ENCODE peak calls at places on chromosomes 5 and 9, in six cellular contexts. E, B, A, C, G and P are unnamed samples.

GRCh38 chr5:95733100-95733499 is 2.0 kb downstream of the RHOBTB3 start:
- DNase-seq in E (no peak), B (no peak), A (no peak), C (no peak), G (no peak), P (no peak)

GRCh38 chr5:31730139-31730538 is 91.2 kb downstream of the PDZD2 start:
- DNase-seq in E (no peak), B (no peak), A (no peak), C (no peak), G (no peak), P (no peak)

GRCh38 chr9:110076894-110077725 is 130.8 kb downstream of the C9orf152 start:
- DNase-seq in E (peak), B (no peak), A (no peak), C (peak), G (no peak), P (peak)

GRCh38 chr5:98492258-98492657 is 281.2 kb upstream of the RGMB start:
- DNase-seq in E (peak), B (no peak), A (no peak), C (peak), G (no peak), P (no peak)

GRCh38 chr9:37187269-37187668 is 66.9 kb downstream of the ZCCHC7 start:
- DNase-seq in E (no peak), B (no peak), A (no peak), C (no peak), G (no peak), P (no peak)

GRCh38 chr9:130541533-130541932 is 37.8 kb upstream of the FUBP3 start:
- DNase-seq in E (no peak), B (no peak), A (no peak), C (no peak), G (no peak), P (no peak)

GRCh38 chr9:79812507-79813261 is 240.9 kb downstream of the TLE4 start:
- DNase-seq in E (no peak), B (no peak), A (no peak), C (no peak), G (no peak), P (peak)

GRCh38 chr9:14797442-14797841 is 74.9 kb upstream of the CER1 start:
- DNase-seq in E (no peak), B (peak), A (no peak), C (peak), G (no peak), P (peak)

GRCh38 chr9:35696520-35697215 is 6.9 kb upstream of the TPM2 start:
- DNase-seq in E (peak), B (no peak), A (peak), C (peak), G (peak), P (no peak)

GRCh38 chr5:112284561-112284960 is 134.5 kb downstream of the EPB41L4A start:
- DNase-seq in E (no peak), B (no peak), A (no peak), C (no peak), G (no peak), P (no peak)

GRCh38 chr9:105331755-105332154 is 87.3 kb downstream of the SLC44A1 start:
- DNase-seq in E (no peak), B (no peak), A (no peak), C (no peak), G (no peak), P (no peak)

GRCh38 chr5:114191441-114191840 is 170.4 kb upstream of the KCNN2 start:
- DNase-seq in E (peak), B (no peak), A (no peak), C (peak), G (no peak), P (no peak)

GRCh38 chr9:134177624-134178393 is 13.4 kb upstream of the RNU6ATAC start:
- DNase-seq in E (no peak), B (no peak), A (no peak), C (no peak), G (no peak), P (no peak)

GRCh38 chr5:55300890-55301289 is 6.6 kb downstream of the DHX29 start:
- DNase-seq in E (no peak), B (no peak), A (no peak), C (no peak), G (no peak), P (no peak)

GRCh38 chr5:75016896-75017295 is 35.5 kb downstream of the GCNT4 start:
- DNase-seq in E (no peak), B (no peak), A (no peak), C (peak), G (no peak), P (peak)

GRCh38 chr5:133111299-133111698 is 59.5 kb downstream of the HSPA4 start:
- DNase-seq in E (peak), B (peak), A (peak), C (peak), G (peak), P (peak)

GRCh38 chr5:75574791-75575190 is 36.5 kb upstream of the ANKDD1B start:
- DNase-seq in E (no peak), B (no peak), A (no peak), C (peak), G (no peak), P (no peak)

GRCh38 chr5:124774002-124774318 is 27.5 kb upstream of the ZNF608 start:
- DNase-seq in E (no peak), B (no peak), A (no peak), C (no peak), G (no peak), P (no peak)

GRCh38 chr5:168219515-168220410 is 71.7 kb upstream of the WWC1 start:
- DNase-seq in E (peak), B (no peak), A (peak), C (peak), G (no peak), P (peak)

GRCh38 chr9:134494905-134495304 is 146.7 kb upstream of the COL5A1 start:
- DNase-seq in E (no peak), B (no peak), A (no peak), C (no peak), G (peak), P (no peak)

GRCh38 chr5:148922606-148923005 is 96.2 kb downstream of the ADRB2 start:
- DNase-seq in E (no peak), B (no peak), A (no peak), C (no peak), G (no peak), P (peak)

GRCh38 chr5:59560553-59560952 is 333.0 kb downstream of the PDE4D start:
- DNase-seq in E (no peak), B (no peak), A (no peak), C (no peak), G (no peak), P (no peak)

GRCh38 chr5:87944553-87945320 is 323.9 kb downstream of the TMEM161B start:
- DNase-seq in E (no peak), B (no peak), A (no peak), C (no peak), G (no peak), P (no peak)

GRCh38 chr9:8382266-8382665 is 582.7 kb upstream of the DMAC1 start:
- DNase-seq in E (no peak), B (no peak), A (no peak), C (no peak), G (no peak), P (no peak)

GRCh38 chr5:57503433-57503832 is 20.8 kb upstream of the ACTBL2 start:
- DNase-seq in E (no peak), B (no peak), A (no peak), C (peak), G (no peak), P (no peak)

GRCh38 chr5:96396878-96397277 is 36.2 kb downstream of the PCSK1 start:
- DNase-seq in E (no peak), B (no peak), A (no peak), C (no peak), G (no peak), P (no peak)

GRCh38 chr9:81690251-81690851 is 1.0 kb upstream of the TLE1 start:
- DNase-seq in E (no peak), B (no peak), A (peak), C (peak), G (no peak), P (no peak)

GRCh38 chr5:122699226-122699625 is 75.7 kb upstream of the SNX2 start:
- DNase-seq in E (no peak), B (no peak), A (no peak), C (peak), G (no peak), P (peak)

GRCh38 chr5:126857472-126858410 is 80.8 kb downstream of the LMNB1 start:
- DNase-seq in E (no peak), B (peak), A (no peak), C (peak), G (no peak), P (peak)

GRCh38 chr5:32297181-32298055 is 15.3 kb downstream of the MTMR12 start:
- DNase-seq in E (no peak), B (no peak), A (no peak), C (no peak), G (no peak), P (no peak)

GRCh38 chr5:148912714-148913398 is 86.4 kb downstream of the ADRB2 start:
- DNase-seq in E (peak), B (peak), A (no peak), C (peak), G (no peak), P (peak)

GRCh38 chr9:135813671-135814290 is 93.6 kb downstream of the CAMSAP1 start:
- DNase-seq in E (no peak), B (no peak), A (no peak), C (no peak), G (no peak), P (no peak)

GRCh38 chr9:87793292-87793691 is 67.4 kb downstream of the CTSL start:
- DNase-seq in E (peak), B (peak), A (peak), C (peak), G (no peak), P (peak)

GRCh38 chr5:55392669-55393068 is 84.9 kb downstream of the MTREX start:
- DNase-seq in E (no peak), B (no peak), A (no peak), C (no peak), G (no peak), P (no peak)

GRCh38 chr9:91101598-91102168 is 260.0 kb downstream of the AUH start:
- DNase-seq in E (no peak), B (no peak), A (no peak), C (no peak), G (peak), P (no peak)

GRCh38 chr5:94694671-94695070 is 76.2 kb downstream of the SLF1 start:
- DNase-seq in E (no peak), B (no peak), A (no peak), C (no peak), G (no peak), P (peak)

GRCh38 chr5:41636605-41637004 is 126.2 kb upstream of the PLCXD3 start:
- DNase-seq in E (no peak), B (no peak), A (no peak), C (peak), G (no peak), P (peak)

GRCh38 chr5:149442563-149443182 is 63.6 kb upstream of the IL17B start:
- DNase-seq in E (peak), B (no peak), A (peak), C (peak), G (peak), P (peak)

GRCh38 chr5:59768204-59769040 is 125.1 kb downstream of the PDE4D start:
- DNase-seq in E (peak), B (no peak), A (peak), C (peak), G (no peak), P (peak)

GRCh38 chr5:26121343-26121742 is 917.0 kb downstream of the CDH9 start:
- DNase-seq in E (no peak), B (no peak), A (peak), C (no peak), G (no peak), P (no peak)

DNA sequence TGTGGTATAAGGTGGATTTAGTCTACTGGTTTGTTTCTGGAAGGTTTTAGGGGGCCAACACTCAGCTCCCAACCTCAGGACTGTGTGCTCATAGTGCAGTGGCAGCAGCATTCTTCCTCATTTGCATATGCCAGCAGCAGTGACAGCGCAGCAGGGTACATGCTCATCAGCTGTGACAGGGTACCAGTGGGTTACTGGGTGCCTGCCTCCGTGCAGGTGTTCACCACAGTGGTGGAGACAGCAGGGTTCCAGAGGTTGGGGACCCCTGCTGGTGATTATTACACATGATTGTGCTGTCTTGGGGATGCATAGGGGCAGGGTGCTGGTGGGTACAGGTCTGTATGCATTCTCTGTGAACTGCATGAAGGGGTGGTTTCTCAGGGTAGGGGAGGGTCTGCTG is 45.5 kb upstream of the IFNE start:
- DNase-seq in E (no peak), B (no peak), A (no peak), C (no peak), G (no peak), P (no peak)
- TF ChIP-seq CTCF in E (no peak), B (no peak), A (no peak), C (peak), G (no peak), P (no peak)

GRCh38 chr9:113644321-113644720 is 180.8 kb downstream of the RGS3 start:
- DNase-seq in E (no peak), B (no peak), A (no peak), C (no peak), G (no peak), P (no peak)
- TF ChIP-seq CTCF in E (no peak), B (no peak), A (no peak), C (no peak), G (no peak), P (no peak)

GRCh38 chr5:35924950-35925722 is 13.3 kb downstream of the CAPSL start:
- DNase-seq in E (peak), B (no peak), A (peak), C (peak), G (peak), P (peak)
- TF ChIP-seq CTCF in E (peak), B (peak), A (peak), C (peak), G (peak), P (peak)

DNA sequence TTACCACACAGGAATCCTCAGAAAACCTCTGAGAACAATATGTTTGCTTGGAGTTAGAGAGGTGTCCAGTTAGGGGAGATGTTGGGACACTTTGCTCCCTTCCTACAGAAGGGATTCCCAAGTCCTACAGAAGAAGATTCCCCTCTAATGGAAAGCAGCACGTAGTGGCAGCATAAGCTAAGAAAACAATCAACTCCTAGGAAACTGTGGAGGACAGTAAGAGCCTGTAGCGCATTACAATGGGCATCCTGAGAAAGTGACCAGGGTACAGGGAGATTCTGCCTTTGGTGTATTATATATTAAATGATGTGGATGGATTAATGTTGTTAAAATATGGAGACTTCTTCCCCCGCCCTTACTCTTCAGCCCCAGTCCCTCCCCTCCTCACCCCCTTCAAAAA is 13.9 kb upstream of the RIC1 start:
- DNase-seq in E (no peak), B (no peak), A (no peak), C (no peak), G (no peak), P (no peak)
- TF ChIP-seq CTCF in E (no peak), B (no peak), A (no peak), C (no peak), G (no peak), P (no peak)

GRCh38 chr5:107607196-107607595 is 63.5 kb downstream of the EFNA5 start:
- DNase-seq in E (no peak), B (no peak), A (no peak), C (no peak), G (no peak), P (no peak)

GRCh38 chr5:107604990-107605389 is 65.7 kb downstream of the EFNA5 start:
- DNase-seq in E (peak), B (no peak), A (no peak), C (peak), G (no peak), P (peak)

GRCh38 chr5:107610795-107611194 is 59.9 kb downstream of the EFNA5 start:
- DNase-seq in E (no peak), B (no peak), A (no peak), C (no peak), G (no peak), P (no peak)

GRCh38 chr5:107605596-107606125 is 65.1 kb downstream of the EFNA5 start:
- DNase-seq in E (no peak), B (no peak), A (no peak), C (no peak), G (no peak), P (no peak)

DNA sequence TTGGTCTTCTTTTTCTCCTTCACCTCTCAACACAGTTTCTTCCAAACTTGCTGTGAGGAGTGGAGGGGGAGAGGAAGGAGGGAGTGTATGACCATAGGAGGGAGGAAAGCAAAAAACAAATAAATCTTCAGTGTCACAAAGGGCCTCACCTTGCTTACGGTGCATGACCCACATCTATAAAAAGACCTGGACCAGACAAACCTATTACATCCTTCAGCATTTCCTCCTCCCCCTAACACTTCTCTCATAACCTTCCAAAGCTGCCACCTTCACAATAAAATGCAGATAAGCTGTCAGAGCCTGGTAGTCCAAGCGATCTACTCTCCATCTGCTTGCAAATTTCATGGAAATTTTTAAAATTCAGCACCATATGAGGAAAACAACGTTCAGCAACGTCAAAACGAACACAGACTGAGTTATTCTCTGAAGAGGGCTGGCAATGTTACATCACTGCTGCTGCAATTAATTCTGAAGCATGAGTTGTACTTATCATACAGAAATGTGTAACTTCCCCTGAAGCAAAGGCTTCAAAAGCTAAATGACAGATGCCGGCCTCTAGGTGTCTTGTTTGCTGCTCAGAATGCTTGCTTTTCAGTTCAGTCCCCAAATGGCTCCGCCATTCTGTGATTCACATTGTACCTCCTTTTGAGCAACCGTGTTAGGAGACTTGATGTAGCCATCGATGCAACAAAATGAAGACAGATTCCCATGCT is 62.9 kb downstream of the EFNA5 start:
- DNase-seq in E (no peak), B (no peak), A (no peak), C (no peak), G (no peak), P (no peak)
- TF ChIP-seq CTCF in E (no peak), B (no peak), A (no peak), C (no peak), G (no peak), P (no peak)

DNA sequence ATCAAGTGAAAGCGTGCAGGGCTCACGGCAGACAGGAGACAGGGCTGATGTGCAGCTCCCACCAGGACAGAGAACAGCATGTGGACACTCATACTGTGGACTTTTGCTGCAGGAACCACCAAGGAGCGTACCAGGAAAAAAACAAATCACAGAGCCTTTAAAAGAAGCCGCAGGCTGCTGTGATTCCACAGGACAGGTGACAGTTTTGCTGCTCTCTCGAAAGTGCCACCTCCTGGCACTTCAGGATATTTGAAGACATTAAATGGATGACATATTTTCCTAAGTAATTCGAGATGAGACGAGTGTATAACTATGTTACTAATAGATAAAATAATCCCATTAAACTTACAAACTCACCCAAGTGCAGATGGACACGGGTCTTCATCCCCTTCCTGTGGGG is 29.3 kb downstream of the ZDHHC11 start:
- DNase-seq in E (no peak), B (no peak), A (no peak), C (no peak), G (no peak), P (no peak)
- TF ChIP-seq CTCF in E (no peak), B (no peak), A (no peak), C (no peak), G (no peak), P (no peak)

GRCh38 chr5:116473706-116474105 is 100.9 kb downstream of the SEMA6A start:
- DNase-seq in E (no peak), B (no peak), A (no peak), C (no peak), G (no peak), P (no peak)

GRCh38 chr5:116475232-116475828 is 99.3 kb downstream of the SEMA6A start:
- DNase-seq in E (no peak), B (no peak), A (no peak), C (no peak), G (no peak), P (no peak)

GRCh38 chr5:116476903-116477537 is 97.6 kb downstream of the SEMA6A start:
- DNase-seq in E (no peak), B (no peak), A (no peak), C (peak), G (no peak), P (no peak)

GRCh38 chr5:116468583-116468982 is 106.0 kb downstream of the SEMA6A start:
- DNase-seq in E (no peak), B (no peak), A (no peak), C (no peak), G (no peak), P (no peak)

GRCh38 chr5:116472274-116472673 is 102.3 kb downstream of the SEMA6A start:
- DNase-seq in E (no peak), B (no peak), A (no peak), C (no peak), G (no peak), P (no peak)
- TF ChIP-seq CTCF in E (no peak), B (no peak), A (no peak), C (no peak), G (no peak), P (no peak)

GRCh38 chr5:171405615-171406014 is 13.8 kb upstream of the FGF18 start:
- DNase-seq in E (no peak), B (no peak), A (no peak), C (peak), G (no peak), P (peak)
- TF ChIP-seq CTCF in E (peak), B (peak), A (no peak), C (peak), G (no peak), P (peak)

GRCh38 chr9:122379340-122379739 is 8.5 kb downstream of the PTGS1 start:
- DNase-seq in E (no peak), B (no peak), A (no peak), C (peak), G (no peak), P (no peak)
- TF ChIP-seq CTCF in E (no peak), B (peak), A (no peak), C (peak), G (no peak), P (peak)